ENCODE peak calls at places on chromosomes 3 and 15, in five cellular contexts. N, R, J, E and Z are unnamed samples.

GRCh38 chr3:58157649-58158048 is 53.1 kb downstream of the DNASE1L3 start:
- DNase-seq in N (no peak), R (no peak), J (no peak), E (no peak), Z (no peak)

GRCh38 chr3:42799376-42799775 is 4.9 kb downstream of the HIGD1A start:
- DNase-seq in N (no peak), R (no peak), J (no peak), E (no peak), Z (no peak)

GRCh38 chr15:89489376-89489775 is 7.0 kb downstream of the RHCG start:
- DNase-seq in N (peak; percentile 36), R (no peak), J (no peak), E (no peak), Z (peak; percentile 54)

GRCh38 chr3:177357352-177358084 is 160.2 kb upstream of the TBL1XR1 start:
- DNase-seq in N (no peak), R (peak; percentile 88), J (peak; percentile 47), E (peak; percentile 45), Z (peak; percentile 60)

GRCh38 chr15:88997531-88997930 is 84.4 kb upstream of the MFGE8 start:
- DNase-seq in N (no peak), R (no peak), J (no peak), E (no peak), Z (no peak)

GRCh38 chr15:56459096-56459495 is 5.8 kb downstream of the MNS1 start:
- DNase-seq in N (no peak), R (no peak), J (no peak), E (no peak), Z (no peak)

GRCh38 chr3:152209060-152209459 is 59.7 kb upstream of the MBNL1 start:
- DNase-seq in N (no peak), R (no peak), J (no peak), E (no peak), Z (no peak)

GRCh38 chr3:42980909-42981308 is 1.8 kb downstream of the GASK1A start:
- DNase-seq in N (no peak), R (no peak), J (peak; percentile 27), E (no peak), Z (no peak)

GRCh38 chr3:42473083-42473932 is 29.1 kb upstream of the VIPR1 start:
- DNase-seq in N (no peak), R (peak; percentile 73), J (no peak), E (no peak), Z (no peak)

GRCh38 chr3:15512173-15512572 is 9.3 kb downstream of the COLQ start:
- DNase-seq in N (no peak), R (no peak), J (no peak), E (no peak), Z (no peak)

GRCh38 chr3:175105066-175105465 is 245.9 kb downstream of the NAALADL2 start:
- DNase-seq in N (no peak), R (peak; percentile 14), J (no peak), E (no peak), Z (no peak)

GRCh38 chr3:166324401-166324800 is 487.2 kb upstream of the BCHE start:
- DNase-seq in N (no peak), R (no peak), J (no peak), E (no peak), Z (no peak)

GRCh38 chr3:111538687-111539086 is 3.3 kb upstream of the CD96 start:
- DNase-seq in N (no peak), R (peak; percentile 3), J (no peak), E (no peak), Z (no peak)

GRCh38 chr3:99094611-99095010 is 193.1 kb upstream of the DCBLD2 start:
- DNase-seq in N (no peak), R (no peak), J (no peak), E (no peak), Z (no peak)

GRCh38 chr15:28977377-28978010 is 91.7 kb downstream of the APBA2 start:
- DNase-seq in N (no peak), R (peak; percentile 96), J (no peak), E (peak; percentile 79), Z (peak; percentile 65)

GRCh38 chr15:60704129-60704528 is 225.2 kb upstream of the ICE2 start:
- DNase-seq in N (no peak), R (no peak), J (no peak), E (no peak), Z (no peak)

GRCh38 chr3:87200059-87200458 is 27.1 kb upstream of the CHMP2B start:
- DNase-seq in N (no peak), R (no peak), J (no peak), E (no peak), Z (no peak)

GRCh38 chr15:61820951-61821350 is 239.3 kb downstream of the VPS13C start:
- DNase-seq in N (no peak), R (no peak), J (no peak), E (no peak), Z (no peak)

GRCh38 chr3:124557433-124558232 is 172.6 kb upstream of the UMPS start:
- DNase-seq in N (no peak), R (peak; percentile 52), J (no peak), E (no peak), Z (peak; percentile 54)

GRCh38 chr15:69557340-69558137 is 104.9 kb downstream of the RPLP1 start:
- DNase-seq in N (no peak), R (peak; percentile 86), J (no peak), E (peak; percentile 91), Z (no peak)

DNA sequence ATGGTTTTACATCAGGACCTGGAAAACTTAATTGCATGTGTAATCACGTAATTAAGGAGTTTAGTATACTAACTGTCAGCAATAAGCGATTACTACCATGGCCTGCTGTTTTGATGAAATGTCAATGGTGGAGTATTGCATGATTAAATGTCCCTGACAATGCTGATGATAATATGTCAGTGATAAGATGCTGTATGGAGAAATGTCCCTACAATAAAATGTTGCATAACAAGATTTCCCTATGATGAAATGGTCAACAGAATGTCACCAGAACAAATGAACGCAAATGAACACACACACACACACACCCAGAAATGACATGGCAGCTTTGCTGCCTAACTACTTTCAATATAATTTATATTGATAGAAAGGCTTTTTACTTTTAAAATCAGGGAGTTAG is 169.8 kb upstream of the GBE1 start:
- DNase-seq in N (no peak), R (no peak), J (no peak), E (no peak), Z (no peak)
- H3K4me3 ChIP-seq in N (no peak overlapping the region), R (no peak overlapping the region), J (no peak overlapping the region), E (no peak overlapping the region), Z (no peak overlapping the region)

DNA sequence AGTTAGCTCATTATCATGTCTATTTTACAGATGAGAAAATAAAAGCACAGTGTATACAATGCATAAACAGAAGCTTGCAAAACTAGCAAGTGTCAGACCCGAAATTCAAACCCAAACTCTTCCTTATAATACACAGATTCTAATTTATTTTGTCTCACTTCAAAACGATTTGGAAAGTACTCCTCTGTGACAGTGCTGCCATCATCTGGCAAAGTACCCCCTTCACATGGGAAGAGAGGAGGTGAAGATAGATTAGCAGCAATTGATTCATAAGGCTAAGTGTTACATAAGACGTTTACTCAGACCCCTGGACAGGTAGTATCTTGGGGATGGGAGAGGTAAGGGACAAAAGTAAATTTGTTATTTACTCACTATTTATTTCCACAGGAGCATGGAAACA is 744.0 kb upstream of the SGO1 start:
- DNase-seq in N (no peak), R (peak; percentile 16), J (peak; percentile 64), E (no peak), Z (peak; percentile 67)
- TF ChIP-seq CTCF in N (no peak), R (peak; percentile 63), J (peak; percentile 87), E (no peak), Z (peak; percentile 83)

GRCh38 chr3:186757686-186758220 is 25.6 kb upstream of the EIF4A2 start:
- DNase-seq in N (no peak), R (no peak), J (no peak), E (no peak), Z (no peak)

GRCh38 chr3:186759231-186759930 is 24.0 kb upstream of the EIF4A2 start:
- DNase-seq in N (no peak), R (no peak), J (peak; percentile 48), E (no peak), Z (peak; percentile 75)

GRCh38 chr3:186750316-186750715 is 33.1 kb upstream of the EIF4A2 start:
- DNase-seq in N (no peak), R (no peak), J (no peak), E (no peak), Z (no peak)

GRCh38 chr3:186757214-186757613 is 26.2 kb upstream of the EIF4A2 start:
- DNase-seq in N (no peak), R (no peak), J (no peak), E (no peak), Z (no peak)

GRCh38 chr3:186754006-186754405 is 29.4 kb upstream of the EIF4A2 start:
- DNase-seq in N (no peak), R (peak; percentile 61), J (no peak), E (peak; percentile 18), Z (no peak)
- H3K27ac ChIP-seq in N (no peak overlapping the region), R (peak overlapping the region; percentile 57), J (no peak overlapping the region), E (no peak overlapping the region), Z (no peak overlapping the region)

GRCh38 chr3:191238321-191238817 is 39.3 kb downstream of the OSTN start:
- DNase-seq in N (no peak), R (peak; percentile 54), J (no peak), E (no peak), Z (no peak)

GRCh38 chr3:191235331-191236314 is 36.6 kb downstream of the OSTN start:
- DNase-seq in N (no peak), R (peak; percentile 55), J (no peak), E (no peak), Z (no peak)

GRCh38 chr3:191236635-191237034 is 37.6 kb downstream of the OSTN start:
- DNase-seq in N (no peak), R (no peak), J (no peak), E (no peak), Z (no peak)

GRCh38 chr3:191239439-191240035 is 40.5 kb downstream of the OSTN start:
- DNase-seq in N (no peak), R (no peak), J (no peak), E (no peak), Z (no peak)

DNA sequence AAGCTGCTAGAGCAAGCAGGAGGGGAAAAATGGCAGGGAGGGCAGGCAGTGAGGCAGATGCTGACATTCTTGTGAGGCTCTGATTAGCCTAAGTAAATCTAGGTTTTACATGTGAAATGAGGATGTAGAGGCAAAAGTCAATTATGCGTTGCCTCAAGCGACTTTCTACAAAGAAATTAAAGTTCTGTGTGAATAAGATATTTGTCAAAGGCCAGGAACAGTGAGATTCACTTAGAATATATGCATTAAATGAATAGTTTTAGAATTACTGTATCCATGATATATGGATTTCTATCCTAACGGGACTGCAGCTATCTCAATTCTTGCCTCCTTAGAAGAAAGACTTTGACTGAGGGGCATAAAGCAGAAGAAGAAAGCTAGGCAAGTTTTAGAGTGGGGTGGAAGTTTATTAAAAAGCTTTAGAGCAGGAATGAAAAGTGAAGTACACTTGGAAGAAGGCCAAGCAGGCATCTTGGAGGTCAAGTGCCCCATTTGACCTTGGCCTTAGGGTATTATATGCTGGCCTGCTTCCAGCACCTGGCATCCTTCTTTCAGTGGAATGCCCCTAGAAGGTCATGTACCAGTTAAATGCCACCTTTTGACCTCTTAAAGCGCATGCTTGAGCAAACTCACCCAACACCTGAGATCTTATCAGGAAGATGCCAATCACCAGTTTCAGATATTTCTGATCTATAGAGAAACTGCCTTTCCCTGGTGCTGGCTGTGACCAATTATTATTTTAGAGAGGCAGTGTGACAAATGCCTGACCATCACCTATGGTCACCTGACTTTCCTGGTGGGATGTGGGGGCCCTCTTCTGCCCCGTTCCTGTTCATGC is 38.2 kb downstream of the OSTN start:
- DNase-seq in N (no peak), R (no peak), J (no peak), E (no peak), Z (no peak)
- H3K4me3 ChIP-seq in N (no peak overlapping the region), R (no peak overlapping the region), J (no peak overlapping the region), E (no peak overlapping the region), Z (no peak overlapping the region)

GRCh38 chr3:72446406-72447058 is 401.7 kb downstream of the SHQ1 start:
- DNase-seq in N (peak; percentile 86), R (no peak), J (peak; percentile 55), E (no peak), Z (peak; percentile 76)
- TF ChIP-seq CTCF in N (no peak), R (no peak), J (no peak), E (no peak), Z (peak; percentile 22)